ENCODE peak calls at places on chromosomes 11 and 22, in nine cellular contexts. O is K562, S is sigmoid colon, R is H1, W is endothelial cell of umbilical vein, Q is upper lobe of left lung, V is stomach, C is transverse colon, M is GM12891. J is an unnamed sample.

GRCh38 chr22:45170001-45170466 is 6.3 kb downstream of the NUP50 start:
- DNase-seq in S (no peak), O (peak; percentile 39), M (no peak), V (no peak), Q (no peak), R (no peak), W (no peak), C (no peak), J (no peak)

GRCh38 chr11:8258289-8258688 is 5.4 kb downstream of the LMO1 start:
- DNase-seq in Q (peak; percentile 22), O (no peak), R (no peak), W (no peak), M (no peak), S (peak; percentile 54), C (no peak), V (peak; percentile 11), J (no peak)

GRCh38 chr22:19761500-19762314 is 1.1 kb downstream of the TBX1 start:
- DNase-seq in R (no peak), O (peak; percentile 71), V (no peak), Q (no peak), S (no peak), C (no peak), M (no peak), W (no peak), J (no peak)

GRCh38 chr11:96196074-96196787 is 146.8 kb downstream of the MAML2 start:
- DNase-seq in R (peak; percentile 15), W (no peak), C (no peak), Q (no peak), V (no peak), M (no peak), O (no peak), S (no peak), J (no peak)

GRCh38 chr22:19974233-19974861 is 32.7 kb upstream of the TXNRD2 start:
- DNase-seq in S (no peak), O (peak; percentile 98), R (peak; percentile 86), V (peak; percentile 53), M (peak; percentile 91), Q (peak; percentile 31), W (peak; percentile 92), C (peak; percentile 52), J (peak; percentile 81)

GRCh38 chr11:12494699-12495098 is 117.3 kb downstream of the PARVA start:
- DNase-seq in Q (no peak), V (no peak), M (no peak), C (no peak), W (no peak), S (no peak), O (no peak), R (no peak), J (no peak)

GRCh38 chr22:42743501-42743991 is 22.9 kb upstream of the A4GALT start:
- DNase-seq in W (peak; percentile 34), C (peak; percentile 58), M (no peak), V (no peak), S (peak; percentile 95), R (no peak), O (no peak), Q (peak; percentile 39), J (no peak)

GRCh38 chr11:64144587-64145295 is 21.2 kb downstream of the MACROD1 start:
- DNase-seq in C (no peak), O (no peak), S (no peak), V (no peak), R (no peak), M (no peak), W (no peak), Q (no peak), J (no peak)

DNA sequence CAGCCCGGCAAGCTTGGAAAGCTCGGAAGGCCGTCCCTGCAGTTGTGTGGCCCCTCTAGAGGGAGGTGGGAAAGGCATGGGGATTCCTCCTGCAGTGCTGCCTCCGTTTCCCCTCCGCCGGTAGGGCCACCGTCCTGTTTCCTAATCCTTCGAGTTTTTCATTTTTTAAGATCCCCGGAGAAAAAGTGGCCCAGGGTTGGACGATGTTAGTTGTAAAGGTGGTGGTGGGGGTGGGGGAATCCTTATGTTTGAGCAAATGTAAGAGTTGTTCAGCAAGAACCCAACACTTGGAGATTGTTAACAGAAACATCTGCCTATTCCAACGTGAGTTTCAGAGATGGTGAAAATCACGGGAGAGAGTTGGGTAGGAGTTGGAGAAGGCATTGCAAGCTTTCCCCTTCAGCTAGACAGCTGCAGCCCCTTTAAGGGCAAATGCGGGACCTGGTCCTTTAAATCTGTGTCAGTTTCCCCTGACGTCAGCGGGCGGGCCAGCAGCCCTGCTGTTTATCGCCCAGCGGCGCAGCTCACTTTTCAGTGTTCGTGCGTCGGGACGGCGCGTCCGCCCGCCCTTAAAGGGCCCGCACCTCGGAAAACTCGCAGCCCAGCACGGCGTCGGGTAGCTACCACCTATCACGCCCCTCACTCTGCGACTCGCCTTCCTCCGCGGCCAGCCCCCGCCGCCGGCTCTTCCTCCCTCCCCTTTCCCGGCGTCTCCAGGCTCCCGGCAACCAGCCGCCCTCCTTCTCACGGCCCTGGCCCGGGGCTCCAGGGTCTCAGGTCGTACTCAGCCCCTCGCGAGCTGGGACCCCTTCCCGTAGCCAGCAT is at the start of gene SIDT2:
- DNase-seq in V (peak; percentile 96), R (peak; percentile 86), C (peak; percentile 97), O (peak; percentile 88), M (peak; percentile 80), Q (peak; percentile 97), S (peak; percentile 98), W (peak; percentile 98), J (peak; percentile 87)
- TF ChIP-seq POLR2A in V (no peak), R (peak; percentile 80), C (peak; percentile 93), O (peak; percentile 62), M (peak; percentile 66), Q (no peak), S (peak; percentile 89), W (peak; percentile 78), J (peak; percentile 72)

DNA sequence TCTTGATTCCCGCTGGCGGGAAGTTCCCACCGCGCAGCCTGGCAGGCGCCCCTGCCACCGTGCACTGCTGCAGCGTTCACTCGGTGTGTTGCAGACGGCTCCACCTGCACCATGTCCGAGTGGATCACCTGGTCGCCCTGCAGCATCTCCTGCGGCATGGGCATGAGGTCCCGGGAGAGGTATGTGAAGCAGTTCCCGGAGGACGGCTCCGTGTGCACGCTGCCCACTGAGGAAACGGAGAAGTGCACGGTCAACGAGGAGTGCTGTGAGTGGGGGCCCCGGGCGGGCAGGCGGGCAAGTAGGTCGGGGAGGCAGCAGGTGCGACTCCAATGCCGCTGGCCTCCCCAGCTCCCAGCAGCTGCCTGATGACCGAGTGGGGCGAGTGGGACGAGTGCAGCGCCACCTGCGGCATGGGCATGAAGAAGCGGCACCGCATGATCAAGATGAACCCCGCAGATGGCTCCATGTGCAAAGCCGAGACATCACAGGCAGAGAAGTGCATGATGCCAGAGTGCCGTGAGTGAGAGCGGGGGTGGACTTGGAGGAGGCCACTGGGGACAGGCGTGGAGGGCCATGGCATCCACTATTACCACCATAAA is 99.7 kb downstream of the RRAS2 start:
- DNase-seq in C (no peak), S (no peak), W (no peak), O (no peak), R (no peak), Q (no peak), V (no peak), M (no peak), J (no peak)
- TF ChIP-seq POLR2AphosphoS5 in C (no peak), S (no peak), W (no peak), O (no peak), R (peak; percentile 11), Q (no peak), V (no peak), M (no peak), J (no peak)

GRCh38 chr22:26672060-26672471 is 14.7 kb downstream of the MIAT start:
- DNase-seq in C (peak; percentile 21), O (no peak), M (no peak), V (no peak), W (no peak), Q (no peak), S (no peak), R (no peak), J (no peak)

GRCh38 chr22:26673485-26673884 is 16.1 kb downstream of the MIAT start:
- DNase-seq in O (no peak), S (no peak), R (no peak), V (no peak), Q (no peak), C (peak; percentile 22), M (no peak), W (no peak), J (no peak)

GRCh38 chr22:26675687-26676273 is 18.4 kb downstream of the MIAT start:
- DNase-seq in V (no peak), Q (no peak), M (no peak), S (no peak), R (no peak), O (no peak), C (no peak), W (no peak), J (no peak)

GRCh38 chr22:26672590-26673468 is 15.4 kb downstream of the MIAT start:
- DNase-seq in W (peak; percentile 76), M (peak; percentile 66), C (peak; percentile 95), Q (peak; percentile 92), O (peak; percentile 82), R (peak; percentile 80), V (peak; percentile 88), S (peak; percentile 97), J (peak; percentile 71)

DNA sequence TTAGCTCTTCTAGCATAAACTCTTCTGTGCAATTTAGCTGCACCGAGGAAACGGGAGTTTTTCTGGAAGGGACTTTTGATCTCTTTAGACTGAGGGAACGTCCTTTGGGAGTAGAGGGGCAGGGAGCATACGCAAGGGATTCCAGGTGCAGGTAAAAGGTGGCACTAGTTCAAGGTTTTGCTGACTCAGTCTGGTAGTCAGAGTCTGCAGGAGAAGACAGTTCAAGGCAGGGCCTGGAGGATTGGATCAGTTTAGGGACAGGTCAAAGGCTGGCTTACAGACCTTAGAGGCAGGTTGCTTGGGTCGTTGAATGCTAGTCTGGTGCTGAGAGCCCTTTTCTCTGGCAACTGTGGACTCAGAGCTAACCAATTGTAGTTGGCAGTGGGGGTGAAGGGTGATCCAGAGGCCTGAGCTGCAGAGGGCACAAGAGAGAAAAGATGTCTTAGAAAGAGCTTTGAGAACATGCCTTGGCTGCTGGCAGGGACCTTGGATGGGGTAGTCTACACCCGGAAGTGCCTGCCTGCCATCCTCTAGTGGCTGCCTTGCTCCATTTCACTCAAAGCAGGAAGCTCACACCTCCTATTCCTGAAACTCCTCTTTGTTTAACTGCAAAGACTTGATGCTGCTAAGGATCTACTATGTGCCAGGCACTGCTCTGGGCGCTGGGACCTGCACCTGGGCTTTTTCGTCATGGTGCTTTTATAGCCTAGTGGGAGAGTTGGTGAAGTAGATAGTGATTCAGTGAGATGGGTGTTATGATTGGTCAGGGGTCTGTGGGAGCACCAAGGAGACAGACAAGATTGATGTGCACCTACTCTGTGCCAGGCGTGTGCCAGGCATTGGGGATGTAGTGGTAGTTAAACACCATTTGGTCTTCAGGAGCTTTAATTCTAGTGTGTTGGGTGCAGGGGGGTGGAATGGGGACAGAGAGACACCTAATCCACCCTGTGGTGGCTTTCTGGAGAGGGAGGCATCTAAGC is 17.1 kb downstream of the MIAT start:
- DNase-seq in V (no peak), Q (no peak), W (no peak), O (no peak), S (no peak), R (no peak), C (peak; percentile 19), M (no peak), J (no peak)
- TF ChIP-seq POLR2A in V (no peak), Q (no peak), W (no peak), O (no peak), S (no peak), R (no peak), C (no peak), M (no peak), J (no peak)

DNA sequence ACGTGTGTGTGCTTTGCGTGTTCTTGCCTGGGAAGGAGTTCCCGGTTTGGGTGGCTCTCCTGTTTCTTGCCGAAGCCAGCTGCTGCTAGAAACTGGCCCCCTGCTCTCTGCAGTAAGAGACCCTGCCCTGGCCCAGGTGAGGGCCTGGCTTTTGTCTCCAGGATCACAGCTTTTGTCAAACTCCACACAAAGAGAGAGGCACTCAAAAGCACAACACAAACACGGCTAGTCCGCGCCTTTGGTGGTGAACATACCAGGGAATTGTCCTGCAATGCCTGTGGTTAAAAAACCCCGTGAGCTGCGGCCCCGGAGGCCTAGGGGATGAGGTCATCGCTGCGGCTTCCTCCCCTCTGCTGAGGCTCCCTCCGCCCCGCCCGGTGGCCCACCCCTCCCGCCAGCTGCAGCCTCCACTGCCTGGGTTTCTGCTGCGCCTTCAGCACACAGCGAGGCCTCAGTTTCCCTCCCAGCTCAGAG is 88.9 kb downstream of the KCNQ1 start:
- DNase-seq in R (peak; percentile 77), Q (peak; percentile 76), C (peak; percentile 68), V (peak; percentile 55), S (peak; percentile 86), O (peak; percentile 87), M (peak; percentile 59), W (peak; percentile 38), J (no peak)
- TF ChIP-seq POLR2AphosphoS5 in R (no peak), Q (no peak), C (no peak), V (no peak), S (no peak), O (no peak), M (no peak), W (peak; percentile 13), J (no peak)